ENCODE peak calls at places on chromosomes 3 and 15, in five cellular contexts. X is PC-3, E is AG04449, I is GM13977, G is fibroblast of pulmonary artery. J is an unnamed sample.

GRCh38 chr3:167958141-167958540 is 137.6 kb downstream of the GOLIM4 start:
- DNase-seq in G (no peak), X (no peak), I (no peak), E (no peak), J (no peak)

GRCh38 chr15:48466825-48467224 is 135.6 kb downstream of the DUT start:
- DNase-seq in E (no peak), I (no peak), G (no peak), X (no peak), J (no peak)

GRCh38 chr3:126456766-126457388 is 18.8 kb downstream of the ZXDC start:
- DNase-seq in I (no peak), E (no peak), G (no peak), X (no peak), J (no peak)

GRCh38 chr3:134799393-134799792 is 4.3 kb downstream of the EPHB1 start:
- DNase-seq in X (peak), I (no peak), E (no peak), G (no peak), J (no peak)

GRCh38 chr3:122513386-122514122 is 1.2 kb downstream of the KPNA1 start:
- DNase-seq in I (no peak), G (peak), E (no peak), X (peak), J (no peak)

GRCh38 chr3:114231616-114232015 is 5.8 kb downstream of the ZNF80 start:
- DNase-seq in X (no peak), G (no peak), I (no peak), E (no peak), J (peak)

GRCh38 chr15:49589030-49589429 is 31.6 kb downstream of the FAM227B start:
- DNase-seq in I (peak), X (no peak), G (no peak), E (no peak), J (no peak)

GRCh38 chr3:10527295-10528016 is 22.1 kb upstream of the ATP2B2 start:
- DNase-seq in G (no peak), X (no peak), I (no peak), E (no peak), J (no peak)

GRCh38 chr15:89823836-89824606 is 9.4 kb upstream of the ANPEP start:
- DNase-seq in I (no peak), G (no peak), X (peak), E (no peak), J (no peak)

GRCh38 chr3:171810278-171811058 is at the start of gene PLD1:
- DNase-seq in X (peak), E (no peak), G (peak), I (peak), J (peak)

GRCh38 chr15:35445891-35446290 is 100.1 kb downstream of the DPH6 start:
- DNase-seq in E (no peak), I (no peak), G (no peak), X (peak), J (no peak)

GRCh38 chr15:22947101-22948000 is 32.8 kb downstream of the CYFIP1 start:
- DNase-seq in I (no peak), E (no peak), X (no peak), G (no peak), J (no peak)

GRCh38 chr3:53194218-53195065 is 33.4 kb downstream of the PRKCD start:
- DNase-seq in E (no peak), X (peak), I (no peak), G (peak), J (no peak)

GRCh38 chr3:109430911-109431563 is 93.7 kb upstream of the DPPA4 start:
- DNase-seq in I (no peak), X (no peak), E (no peak), G (no peak), J (no peak)

GRCh38 chr3:73086071-73086494 is 24.6 kb downstream of the EBLN2 start:
- DNase-seq in E (no peak), X (peak), I (peak), G (peak), J (peak)

GRCh38 chr15:60523056-60523455 is 44.1 kb upstream of the ICE2 start:
- DNase-seq in G (peak), E (no peak), I (no peak), X (peak), J (no peak)

GRCh38 chr3:181567446-181568075 is 144.2 kb upstream of the SOX2 start:
- DNase-seq in G (peak), E (no peak), X (no peak), I (no peak), J (no peak)

GRCh38 chr3:9032236-9032777 is 69.0 kb upstream of the RAD18 start:
- DNase-seq in X (no peak), I (no peak), E (no peak), G (no peak), J (no peak)

GRCh38 chr15:52255008-52255407 is 40.6 kb downstream of the MYO5C start:
- DNase-seq in E (no peak), X (peak), G (peak), I (no peak), J (no peak)

GRCh38 chr15:52255935-52256334 is 39.7 kb downstream of the MYO5C start:
- DNase-seq in E (no peak), G (no peak), X (no peak), I (no peak), J (no peak)

GRCh38 chr15:52256366-52256765 is 39.2 kb downstream of the MYO5C start:
- DNase-seq in G (peak), X (peak), E (no peak), I (peak), J (peak)

GRCh38 chr15:52252781-52253180 is 42.8 kb downstream of the MYO5C start:
- DNase-seq in E (peak), X (peak), I (no peak), G (peak), J (no peak)

GRCh38 chr15:52254331-52254730 is 41.3 kb downstream of the MYO5C start:
- DNase-seq in E (no peak), I (no peak), X (peak), G (no peak), J (no peak)
- TF ChIP-seq CTCF in E (no peak), I (peak), X (peak), G (no peak), J (no peak)

GRCh38 chr15:44199393-44199792 is 4.3 kb upstream of the FRMD5 start:
- DNase-seq in I (no peak), E (no peak), X (peak), G (no peak), J (no peak)

GRCh38 chr15:44194397-44195150 is 497 bp downstream of the FRMD5 start:
- DNase-seq in I (peak), G (peak), X (peak), E (no peak), J (peak)

GRCh38 chr15:44193651-44194396 is 1.2 kb downstream of the FRMD5 start:
- DNase-seq in G (peak), E (no peak), I (peak), X (peak), J (peak)

GRCh38 chr15:44195151-44195740 is at the start of gene FRMD5:
- DNase-seq in G (peak), I (peak), X (peak), E (peak), J (peak)
- TF ChIP-seq CTCF in G (peak), I (peak), X (peak), E (peak), J (no peak)

DNA sequence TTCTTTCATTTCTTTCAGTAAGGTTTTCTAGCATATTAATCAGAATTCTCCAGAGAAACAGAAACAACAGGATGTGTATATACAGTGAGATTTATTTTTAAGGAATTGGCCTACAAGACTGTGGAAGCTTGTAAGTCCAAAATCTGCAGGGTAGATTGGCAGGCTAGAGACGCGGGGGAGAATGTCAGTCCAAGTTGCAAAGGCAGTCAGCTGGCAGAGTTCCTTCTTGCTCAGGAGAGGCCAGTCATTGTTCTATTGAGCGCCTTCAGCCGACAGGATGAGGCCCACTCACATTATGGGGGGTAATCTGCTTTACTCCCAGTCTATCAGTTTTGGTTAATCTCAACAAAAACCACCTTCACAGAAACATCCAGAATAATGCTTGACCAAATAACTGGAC is 133.4 kb upstream of the UBE3A start:
- DNase-seq in G (peak), X (no peak), E (no peak), I (no peak), J (no peak)
- TF ChIP-seq CTCF in G (no peak), X (no peak), E (no peak), I (no peak), J (no peak)

GRCh38 chr3:195895078-195895899 is 13.1 kb downstream of the TNK2 start:
- DNase-seq in I (peak), G (no peak), E (no peak), X (peak), J (peak)
- TF ChIP-seq CTCF in I (peak), G (peak), E (peak), X (no peak), J (no peak)

GRCh38 chr15:74202461-74203401 is at the start of gene STRA6:
- DNase-seq in I (no peak), E (no peak), G (no peak), X (no peak), J (peak)
- TF ChIP-seq CTCF in I (no peak), E (no peak), G (no peak), X (no peak), J (no peak)

DNA sequence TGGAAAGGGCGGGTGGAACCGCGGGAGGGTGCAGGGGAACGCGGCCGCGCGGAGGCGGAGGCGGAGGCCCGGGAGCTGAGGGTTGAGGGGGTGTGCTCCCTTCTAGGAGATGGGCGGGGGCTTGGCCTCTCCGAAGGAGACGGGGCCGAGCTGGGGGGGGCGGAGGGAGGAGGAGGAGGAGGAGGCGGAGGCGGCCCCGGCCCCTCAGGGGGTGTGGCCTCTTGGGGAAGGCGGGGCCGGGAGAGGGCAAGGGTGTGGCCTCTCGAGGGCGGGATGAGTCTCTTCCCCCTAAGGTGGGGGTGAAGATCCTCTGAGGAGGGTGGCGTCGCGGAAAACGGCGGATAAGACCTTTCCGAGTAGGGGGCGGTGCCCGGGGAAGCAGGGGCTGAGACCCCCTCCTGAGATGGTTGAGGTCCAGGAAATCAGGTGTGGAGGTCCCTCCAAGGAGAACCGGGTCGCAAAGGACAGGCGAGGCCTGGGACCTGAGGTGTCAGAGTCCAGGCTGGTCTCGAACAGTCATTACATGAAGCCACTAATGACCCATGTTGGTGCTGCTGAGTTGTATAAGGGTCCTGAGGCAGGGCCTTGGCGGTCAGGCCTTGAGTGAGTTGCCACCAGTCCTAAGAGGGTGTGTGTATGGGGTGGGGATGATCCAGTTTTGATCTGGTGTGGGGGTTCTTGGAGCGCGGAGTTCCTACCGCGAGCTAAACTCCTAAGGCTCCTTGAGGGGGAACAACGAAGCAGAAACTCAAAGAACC is 759 bp downstream of the WDR6 start:
- DNase-seq in X (peak), I (peak), E (no peak), G (peak), J (peak)
- TF ChIP-seq CTCF in X (no peak), I (no peak), E (no peak), G (no peak), J (no peak)

GRCh38 chr3:133463441-133463860 is 63.6 kb downstream of the BFSP2 start:
- DNase-seq in X (no peak), G (no peak), E (no peak), I (no peak), J (no peak)

GRCh38 chr3:133461291-133461690 is 61.4 kb downstream of the BFSP2 start:
- DNase-seq in E (no peak), X (peak), I (no peak), G (no peak), J (no peak)

GRCh38 chr3:133467780-133468179 is 67.9 kb downstream of the BFSP2 start:
- DNase-seq in G (no peak), X (no peak), I (no peak), E (no peak), J (no peak)

GRCh38 chr3:133466531-133467386 is 66.9 kb downstream of the BFSP2 start:
- DNase-seq in I (no peak), G (no peak), X (no peak), E (no peak), J (no peak)

GRCh38 chr3:133464573-133464972 is 64.7 kb downstream of the BFSP2 start:
- DNase-seq in X (peak), G (peak), I (no peak), E (no peak), J (peak)
- TF ChIP-seq CTCF in X (peak), G (peak), I (peak), E (peak), J (no peak)

GRCh38 chr3:141228385-141228784 is 3.2 kb upstream of the PXYLP1 start:
- DNase-seq in X (no peak), E (no peak), G (no peak), I (no peak), J (no peak)
- TF ChIP-seq CTCF in X (no peak), E (no peak), G (no peak), I (no peak), J (no peak)

DNA sequence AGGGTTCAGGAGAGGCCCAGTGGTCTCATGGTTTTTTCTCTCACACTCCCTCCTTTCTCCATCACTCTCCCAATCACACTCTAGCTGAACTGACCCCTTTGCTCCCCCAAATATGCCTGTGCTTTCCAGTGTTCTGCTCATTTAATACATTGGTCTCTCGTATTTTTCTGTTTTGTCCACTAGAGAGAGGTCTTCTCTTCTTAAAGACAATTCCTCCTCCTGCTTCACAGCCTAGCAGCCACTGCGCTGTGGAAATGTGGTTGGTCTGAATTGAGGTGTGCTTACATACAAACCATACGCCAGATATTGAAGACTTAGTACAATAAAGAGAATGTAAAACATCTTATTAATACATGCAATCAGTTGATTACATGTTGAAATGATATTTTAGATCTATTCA is 60.6 kb upstream of the XCR1 start:
- DNase-seq in I (peak), G (peak), E (no peak), X (peak), J (peak)
- TF ChIP-seq CTCF in I (peak), G (peak), E (no peak), X (peak), J (peak)